ENCODE peak calls at places on chromosomes 1 and 21, in ten cellular contexts. R is IMR-90; O is esophagus squamous epithelium; Q is lower lobe of right lung; J is hepatocyte; L is effector memory CD4-positive, alpha-beta T cell; X is AG04450; Z is neural progenitor cell; H is A673; N is fibroblast of lung. U is an unnamed sample.

GRCh38 chr1:43036457-43036827 is 77.8 kb upstream of the SLC2A1 start:
- DNase-seq in R (peak; percentile 23), O (no peak), Q (no peak), J (no peak), L (no peak), X (no peak), Z (no peak), H (no peak), N (no peak), U (no peak)

GRCh38 chr1:2609271-2610035 is 22.9 kb downstream of the PRXL2B start:
- DNase-seq in R (no peak), O (no peak), Q (peak; percentile 43), J (no peak), L (no peak), X (no peak), Z (no peak), H (no peak), N (no peak), U (peak; percentile 61)

GRCh38 chr1:20739225-20739624 is 6.7 kb upstream of the SH2D5 start:
- DNase-seq in R (peak; percentile 86), O (no peak), Q (no peak), J (no peak), L (no peak), X (peak; percentile 56), Z (no peak), H (no peak), N (peak; percentile 31), U (no peak)

GRCh38 chr1:202589190-202589680 is 121.0 kb downstream of the SYT2 start:
- DNase-seq in R (peak; percentile 100), O (no peak), Q (no peak), J (peak; percentile 88), L (no peak), X (peak; percentile 99), Z (no peak), H (no peak), N (peak; percentile 99), U (no peak)

GRCh38 chr1:38804062-38804886 is 55.3 kb downstream of the RRAGC start:
- DNase-seq in R (no peak), O (no peak), Q (no peak), J (no peak), L (no peak), X (no peak), Z (peak; percentile 83), H (peak; percentile 53), N (no peak), U (no peak)

GRCh38 chr1:192506741-192507155 is 68.8 kb upstream of the RGS1 start:
- DNase-seq in R (peak; percentile 43), O (no peak), Q (no peak), J (peak; percentile 27), L (no peak), X (no peak), Z (peak; percentile 45), H (peak; percentile 75), N (peak; percentile 72), U (no peak)

GRCh38 chr1:110040548-110040947 is 6.1 kb downstream of the STRIP1 start:
- DNase-seq in R (no peak), O (no peak), Q (no peak), J (no peak), L (no peak), X (no peak), Z (no peak), H (no peak), N (no peak), U (no peak)

GRCh38 chr1:31795801-31796621 is 19.8 kb downstream of the SPOCD1 start:
- DNase-seq in R (peak; percentile 87), O (no peak), Q (peak; percentile 33), J (peak; percentile 54), L (no peak), X (peak; percentile 49), Z (no peak), H (peak; percentile 92), N (peak; percentile 85), U (no peak)

GRCh38 chr1:56397811-56398231 is 181.5 kb downstream of the PLPP3 start:
- DNase-seq in R (peak; percentile 30), O (no peak), Q (no peak), J (no peak), L (no peak), X (no peak), Z (no peak), H (no peak), N (peak; percentile 39), U (no peak)

GRCh38 chr1:21645550-21645949 is 23.6 kb downstream of the RAP1GAP start:
- DNase-seq in R (no peak), O (no peak), Q (no peak), J (no peak), L (no peak), X (no peak), Z (no peak), H (peak; percentile 73), N (no peak), U (no peak)

GRCh38 chr1:78267513-78268218 is 221.9 kb downstream of the GIPC2 start:
- DNase-seq in R (no peak), O (no peak), Q (no peak), J (no peak), L (no peak), X (no peak), Z (no peak), H (no peak), N (no peak), U (no peak)

GRCh38 chr1:178679237-178679636 is 45.8 kb upstream of the RALGPS2 start:
- DNase-seq in R (no peak), O (no peak), Q (no peak), J (no peak), L (no peak), X (no peak), Z (no peak), H (no peak), N (no peak), U (no peak)

GRCh38 chr21:42398414-42399030 is 2.7 kb upstream of the TMPRSS3 start:
- DNase-seq in R (no peak), O (no peak), Q (no peak), J (no peak), L (no peak), X (no peak), Z (no peak), H (no peak), N (no peak), U (peak; percentile 26)

GRCh38 chr21:25528511-25528910 is 78.8 kb downstream of the MRPL39 start:
- DNase-seq in R (no peak), O (no peak), Q (no peak), J (no peak), L (no peak), X (no peak), Z (no peak), H (peak; percentile 38), N (no peak), U (no peak)
- H3K9me3 ChIP-seq in R (no peaks in the 10 kb centered on the region), O (no peaks in the 10 kb centered on the region), Q (no peaks in the 10 kb centered on the region), J (no peaks in the 10 kb centered on the region), L (no peaks in the 10 kb centered on the region), X (no peaks in the 10 kb centered on the region), Z (no peaks in the 10 kb centered on the region), H (no peaks in the 10 kb centered on the region), N (no peaks in the 10 kb centered on the region), U (no peaks in the 10 kb centered on the region)

DNA sequence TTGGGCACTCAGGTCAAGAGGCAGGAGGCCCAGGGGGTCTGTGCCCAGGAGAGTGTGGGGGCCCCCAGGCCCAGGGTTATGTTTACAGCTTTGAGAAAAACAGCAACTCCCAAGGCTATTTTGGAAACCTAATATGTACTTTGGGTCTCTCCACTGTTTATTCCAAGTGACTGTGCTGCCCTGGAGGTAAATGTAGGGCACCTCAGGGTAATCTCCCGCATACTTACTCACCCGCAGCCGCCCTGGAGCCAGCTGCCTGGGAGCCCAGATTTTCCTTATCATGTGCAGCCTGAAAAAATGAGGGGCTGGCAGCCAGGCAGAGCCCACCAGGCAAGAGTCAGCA is 20.0 kb downstream of the IFFO2 start:
- DNase-seq in R (no peak), O (no peak), Q (no peak), J (no peak), L (no peak), X (no peak), Z (no peak), H (no peak), N (no peak), U (no peak)
- H3K27ac ChIP-seq in R (no peak overlapping the region), O (no peak overlapping the region), Q (no peak overlapping the region), J (no peak overlapping the region), L (no peak overlapping the region), X (no peak overlapping the region), Z (no peak overlapping the region), H (no peak overlapping the region), N (no peak overlapping the region), U (no peak overlapping the region)

GRCh38 chr21:10430007-10430406 is 91.4 kb upstream of the TPTE start:
- DNase-seq in R (no peak), O (no peak), Q (no peak), J (no peak), L (no peak), X (no peak), Z (no peak), H (no peak), N (no peak), U (no peak)

GRCh38 chr21:10425856-10426255 is 95.5 kb upstream of the TPTE start:
- DNase-seq in R (no peak), O (no peak), Q (no peak), J (peak; percentile 26), L (no peak), X (no peak), Z (no peak), H (no peak), N (no peak), U (no peak)
- H3K9me3 ChIP-seq in R (peaks cover 41% of the 10 kb centered on the region), O (no peaks in the 10 kb centered on the region), Q (peaks cover 12% of the 10 kb centered on the region), J (peaks cover 37% of the 10 kb centered on the region), L (peaks cover 11% of the 10 kb centered on the region), X (peaks cover 45% of the 10 kb centered on the region), Z (peaks cover 70% of the 10 kb centered on the region), H (peaks cover 82% of the 10 kb centered on the region), N (peaks cover 13% of the 10 kb centered on the region), U (peaks cover 5% of the 10 kb centered on the region)

DNA sequence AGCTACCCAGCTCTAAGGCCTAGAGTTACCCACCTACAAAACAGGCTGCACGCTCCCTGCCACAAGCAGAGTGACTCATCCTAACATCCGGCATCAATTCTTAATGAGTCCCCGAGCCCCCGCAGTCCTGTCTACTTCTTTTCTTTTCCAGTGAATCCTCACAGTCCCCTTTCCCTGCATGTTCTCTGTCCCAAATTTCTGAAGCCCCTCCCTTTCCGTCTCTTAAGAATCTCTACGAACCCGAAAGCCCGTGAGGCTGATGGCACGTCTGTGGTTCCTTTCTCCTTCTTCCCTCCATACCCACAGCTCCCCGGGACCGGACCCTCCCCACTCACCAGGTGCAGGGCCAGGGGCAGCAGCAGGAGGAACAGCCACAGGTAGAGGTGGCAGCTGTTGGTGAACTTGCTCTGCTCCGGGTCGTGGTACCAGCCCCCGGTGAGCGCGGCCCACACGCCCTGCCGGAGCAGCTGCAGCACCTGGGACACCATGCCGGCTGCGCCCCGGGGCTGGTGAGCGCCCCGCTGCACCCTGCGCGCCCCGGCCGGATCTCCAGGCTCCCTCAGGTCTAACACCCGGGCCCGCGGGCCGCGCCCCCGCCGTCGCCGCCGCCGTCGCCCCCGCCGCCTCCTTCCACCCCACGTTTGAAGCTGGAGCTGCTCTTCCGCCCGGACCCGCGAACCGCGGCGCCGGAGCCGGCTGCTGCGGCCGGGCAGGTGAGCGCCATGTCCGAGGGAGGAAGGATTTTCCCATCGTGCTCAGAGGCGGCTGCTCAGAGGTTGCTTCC is at the start of gene PCNX2:
- DNase-seq in R (peak; percentile 74), O (peak; percentile 22), Q (peak; percentile 75), J (peak; percentile 82), L (peak; percentile 48), X (no peak), Z (peak; percentile 85), H (peak; percentile 93), N (peak; percentile 47), U (peak; percentile 81)
- H3K27ac ChIP-seq in R (peak within 1 kb of the TSS; percentile 79), O (peak within 1 kb of the TSS; percentile 51), Q (peak within 1 kb of the TSS; percentile 75), J (no peak within 1 kb of the TSS), L (peak within 1 kb of the TSS; percentile 71), X (peak within 1 kb of the TSS; percentile 25), Z (no peak within 1 kb of the TSS), H (peak within 1 kb of the TSS; percentile 17), N (peak within 1 kb of the TSS; percentile 60), U (no peak within 1 kb of the TSS)

U was measured in upper lobe of right lung.